ENCODE peak calls at places on chromosomes 12 and 14, in nine cellular contexts. B is kidney epithelial cell; D is right atrium auricular region; L is AG09309; V is tibial artery; H is mucosa of descending colon; C is left ventricle myocardium inferior; Q is IMR-90; W is CD8-positive, alpha-beta T cell. I is an unnamed sample.

GRCh38 chr12:31317471-31318397 is 8.2 kb downstream of the SINHCAF start:
- DNase-seq in B (no peak), D (no peak), L (no peak), V (no peak), H (no peak), C (no peak), Q (no peak), W (no peak), I (no peak)

GRCh38 chr14:89007906-89008305 is 183.5 kb downstream of the TTC8 start:
- DNase-seq in B (no peak), D (no peak), L (no peak), V (no peak), H (no peak), C (no peak), Q (no peak), W (no peak), I (no peak)

GRCh38 chr12:89999699-90000505 is 291.3 kb upstream of the ATP2B1 start:
- DNase-seq in B (no peak), D (no peak), L (peak), V (no peak), H (no peak), C (no peak), Q (peak), W (no peak), I (peak)

GRCh38 chr12:130460611-130461478 is 123.2 kb downstream of the PIWIL1 start:
- DNase-seq in B (no peak), D (no peak), L (no peak), V (no peak), H (no peak), C (no peak), Q (no peak), W (no peak), I (no peak)

GRCh38 chr12:53500119-53500775 is 836 bp upstream of the TARBP2 start:
- DNase-seq in B (no peak), D (peak), L (no peak), V (peak), H (peak), C (peak), Q (peak), W (no peak), I (no peak)

GRCh38 chr14:22213110-22213509 is 375.9 kb downstream of the DAD1 start:
- DNase-seq in B (no peak), D (no peak), L (no peak), V (no peak), H (no peak), C (no peak), Q (peak), W (no peak), I (no peak)

GRCh38 chr12:72209096-72209495 is 63.1 kb upstream of the TRHDE start:
- DNase-seq in B (no peak), D (no peak), L (no peak), V (no peak), H (no peak), C (no peak), Q (no peak), W (no peak), I (no peak)

GRCh38 chr12:94305293-94305957 is 154.2 kb downstream of the CEP83 start:
- DNase-seq in B (no peak), D (no peak), L (peak), V (no peak), H (no peak), C (no peak), Q (peak), W (no peak), I (no peak)

GRCh38 chr14:80152763-80153162 is 58.5 kb downstream of the DIO2 start:
- DNase-seq in B (no peak), D (no peak), L (no peak), V (no peak), H (no peak), C (no peak), Q (no peak), W (no peak), I (no peak)

GRCh38 chr14:81927069-81927468 is 393.4 kb upstream of the SEL1L start:
- DNase-seq in B (no peak), D (no peak), L (no peak), V (no peak), H (no peak), C (no peak), Q (no peak), W (no peak), I (no peak)

GRCh38 chr12:68977909-68978610 is 45.1 kb upstream of the CPM start:
- DNase-seq in B (no peak), D (no peak), L (no peak), V (no peak), H (no peak), C (no peak), Q (no peak), W (no peak), I (no peak)

GRCh38 chr12:74111688-74112360 is 425.8 kb upstream of the ATXN7L3B start:
- DNase-seq in B (no peak), D (no peak), L (no peak), V (no peak), H (no peak), C (no peak), Q (no peak), W (no peak), I (no peak)

GRCh38 chr12:20620311-20620710 is 74.8 kb upstream of the SLCO1C1 start:
- DNase-seq in B (no peak), D (no peak), L (no peak), V (no peak), H (no peak), C (no peak), Q (peak), W (no peak), I (no peak)

GRCh38 chr12:117151195-117152031 is 38.9 kb downstream of the FBXO21 start:
- DNase-seq in B (no peak), D (peak), L (peak), V (peak), H (peak), C (peak), Q (peak), W (no peak), I (no peak)

GRCh38 chr14:100085451-100085850 is 20.2 kb downstream of the EVL start:
- DNase-seq in B (no peak), D (no peak), L (no peak), V (no peak), H (no peak), C (no peak), Q (no peak), W (no peak), I (no peak)
- H3K4me3 ChIP-seq in B (no peak), D (no peak), L (no peak), V (no peak), H (no peak), C (no peak), Q (no peak), W (no peak), I (no peak)

GRCh38 chr14:34098045-34098984 is 147.4 kb upstream of the EGLN3 start:
- DNase-seq in B (no peak), D (no peak), L (no peak), V (peak), H (peak), C (no peak), Q (peak), W (peak), I (no peak)
- TF ChIP-seq CTCF in B (peak), D (peak), L (peak), V (peak), H (no peak), C (peak), Q (peak), W (no peak), I (peak)

GRCh38 chr14:24272442-24272841 is 1.0 kb upstream of the RABGGTA start:
- DNase-seq in B (no peak), D (no peak), L (no peak), V (no peak), H (no peak), C (no peak), Q (no peak), W (no peak), I (no peak)
- H3K4me3 ChIP-seq in B (no peak), D (no peak), L (no peak), V (no peak), H (no peak), C (no peak), Q (no peak), W (no peak), I (no peak)

GRCh38 chr12:26528943-26529342 is 304.1 kb downstream of the ITPR2 start:
- DNase-seq in B (no peak), D (no peak), L (no peak), V (no peak), H (no peak), C (no peak), Q (no peak), W (no peak), I (no peak)

GRCh38 chr12:26527702-26528101 is 305.3 kb downstream of the ITPR2 start:
- DNase-seq in B (no peak), D (no peak), L (no peak), V (no peak), H (no peak), C (no peak), Q (no peak), W (no peak), I (no peak)

GRCh38 chr12:26523708-26524150 is 309.3 kb downstream of the ITPR2 start:
- DNase-seq in B (peak), D (peak), L (peak), V (peak), H (peak), C (peak), Q (peak), W (no peak), I (peak)

GRCh38 chr12:26520869-26521268 is 312.1 kb downstream of the ITPR2 start:
- DNase-seq in B (no peak), D (no peak), L (no peak), V (no peak), H (no peak), C (no peak), Q (no peak), W (no peak), I (no peak)

GRCh38 chr12:26524862-26525465 is 308.0 kb downstream of the ITPR2 start:
- DNase-seq in B (no peak), D (no peak), L (no peak), V (no peak), H (peak), C (no peak), Q (peak), W (no peak), I (no peak)
- TF ChIP-seq CTCF in B (peak), D (peak), L (peak), V (peak), H (no peak), C (peak), Q (peak), W (peak), I (peak)

GRCh38 chr12:3377056-3377455 is 113.9 kb upstream of the PRMT8 start:
- DNase-seq in B (no peak), D (peak), L (no peak), V (no peak), H (no peak), C (no peak), Q (no peak), W (no peak), I (no peak)

GRCh38 chr12:3378655-3379054 is 112.3 kb upstream of the PRMT8 start:
- DNase-seq in B (no peak), D (no peak), L (no peak), V (no peak), H (no peak), C (no peak), Q (no peak), W (no peak), I (no peak)

GRCh38 chr12:3381059-3382047 is 109.7 kb upstream of the PRMT8 start:
- DNase-seq in B (no peak), D (peak), L (no peak), V (no peak), H (peak), C (no peak), Q (no peak), W (no peak), I (no peak)

GRCh38 chr12:3379079-3379478 is 111.9 kb upstream of the PRMT8 start:
- DNase-seq in B (no peak), D (peak), L (no peak), V (no peak), H (no peak), C (no peak), Q (no peak), W (no peak), I (no peak)

GRCh38 chr12:3380200-3381020 is 110.6 kb upstream of the PRMT8 start:
- DNase-seq in B (no peak), D (peak), L (no peak), V (no peak), H (no peak), C (no peak), Q (no peak), W (no peak), I (no peak)
- H3K4me3 ChIP-seq in B (no peak), D (peak), L (no peak), V (no peak), H (no peak), C (no peak), Q (no peak), W (no peak), I (no peak)

GRCh38 chr12:42987216-42987631 is 397.7 kb upstream of the PRICKLE1 start:
- DNase-seq in B (peak), D (no peak), L (no peak), V (no peak), H (no peak), C (no peak), Q (no peak), W (no peak), I (no peak)
- TF ChIP-seq CTCF in B (no peak), D (no peak), L (no peak), V (no peak), H (no peak), C (no peak), Q (no peak), W (no peak), I (no peak)

I was measured in BJ.